ENCODE peak calls at places on chromosomes 1 and 21, in ten cellular contexts. G is pancreas; X is SK-N-SH; M is IMR-90; E is heart right ventricle; C is left lung; Z is fibroblast of pulmonary artery; W is CD4-positive, alpha-beta T cell; I is stomach; Y is fibroblast of lung. B is an unnamed sample.

GRCh38 chr1:115052454-115053083 is 22.9 kb downstream of the TSHB start:
- DNase-seq in G (peak), X (peak), M (peak), E (no peak), C (no peak), Z (peak), W (peak), I (peak), Y (peak), B (no peak)

GRCh38 chr1:215083408-215083961 is 948 bp downstream of the KCNK2 start:
- DNase-seq in G (no peak), X (peak), M (peak), E (no peak), C (no peak), Z (peak), W (no peak), I (no peak), Y (peak), B (no peak)

GRCh38 chr1:32619701-32620485 is 30.5 kb downstream of the ZBTB8OS start:
- DNase-seq in G (no peak), X (no peak), M (peak), E (no peak), C (no peak), Z (peak), W (no peak), I (no peak), Y (peak), B (no peak)

GRCh38 chr1:41955461-41956159 is 36.9 kb upstream of the HIVEP3 start:
- DNase-seq in G (no peak), X (no peak), M (peak), E (no peak), C (no peak), Z (peak), W (no peak), I (no peak), Y (peak), B (peak)

GRCh38 chr1:31064685-31065309 is 720 bp downstream of the PUM1 start:
- DNase-seq in G (no peak), X (peak), M (peak), E (no peak), C (no peak), Z (peak), W (peak), I (no peak), Y (peak), B (no peak)

GRCh38 chr1:110148961-110149360 is 1.3 kb upstream of the SLC6A17 start:
- DNase-seq in G (no peak), X (no peak), M (peak), E (no peak), C (no peak), Z (peak), W (no peak), I (no peak), Y (no peak), B (no peak)

GRCh38 chr1:243974451-243975292 is 76.4 kb upstream of the ZBTB18 start:
- DNase-seq in G (no peak), X (peak), M (peak), E (no peak), C (no peak), Z (peak), W (no peak), I (no peak), Y (peak), B (peak)

GRCh38 chr1:15678578-15678977 is 5.5 kb upstream of the PLEKHM2 start:
- DNase-seq in G (no peak), X (no peak), M (peak), E (no peak), C (no peak), Z (peak), W (no peak), I (no peak), Y (peak), B (peak)

GRCh38 chr1:53949651-53950050 is 3.5 kb downstream of the LRRC42 start:
- DNase-seq in G (no peak), X (no peak), M (no peak), E (no peak), C (no peak), Z (no peak), W (no peak), I (no peak), Y (no peak), B (no peak)

GRCh38 chr21:33402011-33402979 is 918 bp upstream of the IFNGR2 start:
- DNase-seq in G (no peak), X (peak), M (peak), E (peak), C (peak), Z (peak), W (no peak), I (peak), Y (peak), B (no peak)

GRCh38 chr1:214551436-214552173 is at the start of gene PTPN14:
- DNase-seq in G (peak), X (peak), M (peak), E (peak), C (peak), Z (peak), W (no peak), I (peak), Y (peak), B (peak)

GRCh38 chr1:225450491-225451191 is 22.8 kb upstream of the LBR start:
- DNase-seq in G (no peak), X (no peak), M (no peak), E (no peak), C (peak), Z (no peak), W (no peak), I (no peak), Y (no peak), B (no peak)

GRCh38 chr21:39430457-39430856 is 15.1 kb downstream of the LCA5L start:
- DNase-seq in G (no peak), X (no peak), M (no peak), E (no peak), C (no peak), Z (no peak), W (no peak), I (no peak), Y (no peak), B (peak)

GRCh38 chr1:66370462-66370907 is 163.5 kb upstream of the SGIP1 start:
- DNase-seq in G (no peak), X (no peak), M (no peak), E (no peak), C (no peak), Z (no peak), W (no peak), I (no peak), Y (no peak), B (no peak)

GRCh38 chr21:45824546-45825208 is 156.9 kb upstream of the COL6A1 start:
- DNase-seq in G (no peak), X (no peak), M (no peak), E (no peak), C (no peak), Z (no peak), W (no peak), I (no peak), Y (no peak), B (no peak)

GRCh38 chr1:84361796-84362195 is 36.5 kb upstream of the DNASE2B start:
- DNase-seq in G (no peak), X (no peak), M (no peak), E (no peak), C (no peak), Z (no peak), W (no peak), I (no peak), Y (no peak), B (no peak)

GRCh38 chr1:235454021-235454420 is 50.2 kb downstream of the B3GALNT2 start:
- DNase-seq in G (no peak), X (no peak), M (no peak), E (no peak), C (no peak), Z (no peak), W (no peak), I (no peak), Y (no peak), B (no peak)
- TF ChIP-seq CTCF in G (no peak), X (no peak), M (no peak), E (no peak), C (no peak), Z (no peak), W (no peak), I (no peak), Y (no peak), B (no peak)

DNA sequence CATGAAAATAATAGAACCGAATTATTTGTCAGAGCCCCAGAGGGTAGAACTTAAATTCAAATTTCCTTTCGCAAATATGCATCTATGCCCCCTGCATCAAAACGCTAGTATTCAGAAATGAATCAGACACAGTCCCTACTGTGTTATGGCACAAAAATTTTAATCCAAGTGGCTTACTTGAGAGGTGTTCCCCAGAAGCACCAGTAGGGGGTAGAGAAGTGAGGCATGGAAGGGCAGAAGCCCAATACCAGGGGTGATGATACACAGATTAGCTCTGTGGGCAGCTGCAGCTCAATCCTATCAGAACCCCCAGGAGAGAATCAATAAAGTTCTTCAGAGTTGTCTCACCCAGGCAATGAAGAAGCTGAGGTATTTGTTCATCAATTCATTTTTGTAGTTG is 342.2 kb downstream of the OMA1 start:
- DNase-seq in G (no peak), X (peak), M (no peak), E (no peak), C (no peak), Z (no peak), W (no peak), I (no peak), Y (no peak), B (no peak)
- TF ChIP-seq CTCF in G (no peak), X (peak), M (peak), E (no peak), C (no peak), Z (no peak), W (no peak), I (no peak), Y (no peak), B (peak)

GRCh38 chr1:25039229-25039628 is 109.2 kb upstream of the RUNX3 start:
- DNase-seq in G (no peak), X (no peak), M (peak), E (no peak), C (no peak), Z (no peak), W (no peak), I (no peak), Y (no peak), B (no peak)
- TF ChIP-seq CTCF in G (no peak), X (no peak), M (peak), E (no peak), C (no peak), Z (no peak), W (no peak), I (no peak), Y (no peak), B (peak)

GRCh38 chr1:5481889-5482288 is 510.3 kb downstream of the NPHP4 start:
- DNase-seq in G (no peak), X (no peak), M (no peak), E (no peak), C (no peak), Z (no peak), W (peak), I (no peak), Y (no peak), B (no peak)
- TF ChIP-seq CTCF in G (no peak), X (no peak), M (no peak), E (no peak), C (no peak), Z (no peak), W (peak), I (no peak), Y (no peak), B (no peak)

DNA sequence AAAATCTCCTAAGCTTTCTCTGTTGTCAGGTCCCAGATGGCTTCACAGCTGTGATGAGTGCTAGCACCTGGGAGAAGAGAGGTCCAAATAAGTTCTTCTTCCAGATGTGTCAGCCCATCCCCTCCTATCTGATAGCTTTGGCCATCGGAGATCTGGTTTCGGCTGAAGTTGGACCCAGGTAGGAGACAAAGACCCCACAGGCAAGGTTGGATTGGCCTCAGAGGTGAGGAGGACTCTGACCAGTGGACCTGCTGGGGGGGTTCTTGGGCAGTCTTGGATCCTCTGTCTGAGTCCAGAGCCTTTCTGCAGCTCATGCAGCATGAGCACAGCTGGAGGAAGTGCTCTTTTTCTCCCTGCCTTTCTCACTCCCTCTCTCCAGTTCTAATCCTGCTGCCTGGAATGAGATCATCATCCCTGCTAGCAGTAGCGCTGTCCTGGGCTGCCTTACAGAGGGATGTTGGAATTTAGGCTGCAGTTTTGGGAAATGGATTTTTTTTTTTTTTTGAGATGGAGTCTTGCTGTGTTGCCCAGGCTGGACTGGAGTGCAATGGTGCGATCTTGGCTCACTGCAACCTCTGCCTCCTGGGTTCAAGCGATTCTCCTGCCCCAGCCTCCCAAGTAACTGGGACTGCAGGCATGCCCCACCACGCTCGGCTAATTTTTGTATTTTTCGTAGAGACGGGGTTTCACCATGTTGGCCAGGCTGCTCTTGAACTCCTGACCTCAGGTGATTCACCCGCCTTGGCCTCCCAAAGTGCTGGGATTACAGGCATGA is 7.1 kb downstream of the RNPEP start:
- DNase-seq in G (no peak), X (no peak), M (no peak), E (no peak), C (no peak), Z (no peak), W (no peak), I (no peak), Y (no peak), B (no peak)
- TF ChIP-seq CTCF in G (no peak), X (no peak), M (no peak), E (no peak), C (no peak), Z (no peak), W (no peak), I (no peak), Y (no peak), B (no peak)

GRCh38 chr1:178683304-178683703 is 41.7 kb upstream of the RALGPS2 start:
- DNase-seq in G (no peak), X (no peak), M (no peak), E (no peak), C (no peak), Z (no peak), W (no peak), I (no peak), Y (no peak), B (no peak)
- TF ChIP-seq CTCF in G (no peak), X (no peak), M (no peak), E (no peak), C (no peak), Z (no peak), W (no peak), I (no peak), Y (no peak), B (no peak)

DNA sequence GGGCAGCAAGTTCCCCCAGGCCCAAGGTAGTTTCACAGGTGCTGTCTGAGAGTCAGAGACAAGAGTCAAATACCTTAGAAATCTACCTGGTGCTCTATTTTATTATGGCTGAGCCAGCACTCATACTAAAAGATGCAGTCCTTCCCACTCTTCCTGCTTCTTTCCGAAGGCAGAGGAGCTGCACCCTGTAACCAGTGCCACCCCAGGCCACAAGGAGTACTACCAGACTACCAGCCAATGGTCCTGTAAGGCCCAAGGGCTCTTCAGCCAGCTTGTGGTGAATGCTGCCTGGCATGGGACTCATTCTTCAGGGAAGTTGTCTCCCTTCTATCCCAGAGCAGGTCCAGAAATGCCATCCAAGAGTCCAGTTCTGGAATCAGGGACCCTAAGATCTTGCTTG is 203.8 kb upstream of the DUSP10 start:
- DNase-seq in G (no peak), X (no peak), M (no peak), E (no peak), C (no peak), Z (no peak), W (no peak), I (no peak), Y (no peak), B (no peak)
- TF ChIP-seq CTCF in G (no peak), X (no peak), M (no peak), E (no peak), C (no peak), Z (no peak), W (no peak), I (no peak), Y (no peak), B (no peak)

GRCh38 chr1:212956231-212956630 is 5.9 kb downstream of the VASH2 start:
- DNase-seq in G (no peak), X (no peak), M (no peak), E (no peak), C (no peak), Z (no peak), W (no peak), I (no peak), Y (no peak), B (no peak)
- TF ChIP-seq CTCF in G (no peak), X (no peak), M (no peak), E (no peak), C (no peak), Z (no peak), W (no peak), I (no peak), Y (no peak), B (no peak)

DNA sequence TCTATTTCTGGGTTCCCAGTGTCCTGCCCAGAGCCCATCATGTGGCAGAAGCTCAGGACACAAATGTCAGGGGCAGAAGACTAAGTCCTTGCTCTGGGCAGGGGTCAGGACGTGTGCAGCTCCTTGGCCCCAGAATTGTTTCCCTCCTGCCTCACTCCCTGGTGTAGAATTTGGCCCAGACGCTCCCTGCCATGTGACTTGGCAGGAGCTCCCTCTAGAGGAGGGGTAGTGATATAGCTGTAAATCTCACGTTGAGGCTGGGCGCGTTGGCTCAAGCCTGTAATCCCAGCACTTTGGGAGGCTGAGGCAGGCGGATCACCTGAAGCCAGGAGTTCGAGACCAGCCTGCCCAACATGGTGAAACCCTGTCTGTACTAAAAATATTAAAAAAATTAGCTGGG is 91.2 kb downstream of the UBIAD1 start:
- DNase-seq in G (peak), X (no peak), M (no peak), E (no peak), C (no peak), Z (no peak), W (no peak), I (peak), Y (no peak), B (no peak)
- TF ChIP-seq CTCF in G (no peak), X (peak), M (peak), E (no peak), C (no peak), Z (no peak), W (peak), I (no peak), Y (no peak), B (peak)

B was measured in retinal pigment epithelial cell.